ENCODE peak calls at places on chromosomes 5 and 9, in five cellular contexts. T is A172, Q is right cardiac atrium, V is iPS-NIHi11, W is colonic mucosa. E is an unnamed sample.

GRCh38 chr9:22363421-22363887 is 83.2 kb upstream of the DMRTA1 start:
- DNase-seq in T (no peak), Q (peak), V (no peak), W (no peak), E (no peak)

GRCh38 chr9:13141629-13142028 is 137.9 kb downstream of the MPDZ start:
- DNase-seq in T (no peak), Q (no peak), V (no peak), W (no peak), E (no peak)

GRCh38 chr9:2241461-2241874 is 226.3 kb downstream of the SMARCA2 start:
- DNase-seq in T (no peak), Q (peak), V (peak), W (peak), E (no peak)

GRCh38 chr5:143119301-143119769 is 284.2 kb downstream of the NR3C1 start:
- DNase-seq in T (no peak), Q (no peak), V (no peak), W (no peak), E (no peak)

GRCh38 chr5:111968459-111968858 is 211.5 kb upstream of the NREP start:
- DNase-seq in T (no peak), Q (no peak), V (no peak), W (no peak), E (no peak)

GRCh38 chr9:76162751-76163500 is 231.3 kb downstream of the RFK start:
- DNase-seq in T (no peak), Q (peak), V (no peak), W (no peak), E (no peak)

GRCh38 chr9:76049341-76049740 is 158.9 kb downstream of the PCSK5 start:
- DNase-seq in T (no peak), Q (no peak), V (no peak), W (peak), E (no peak)

GRCh38 chr9:84330246-84330645 is 10.3 kb downstream of the SLC28A3 start:
- DNase-seq in T (no peak), Q (no peak), V (no peak), W (no peak), E (no peak)

GRCh38 chr5:173721259-173722232 is 105.1 kb upstream of the BOD1 start:
- DNase-seq in T (no peak), Q (no peak), V (no peak), W (no peak), E (no peak)

GRCh38 chr5:145797336-145797735 is 37.8 kb downstream of the PRELID2 start:
- DNase-seq in T (peak), Q (no peak), V (no peak), W (no peak), E (no peak)

GRCh38 chr5:16140944-16141343 is 38.6 kb downstream of the MARCHF11 start:
- DNase-seq in T (peak), Q (no peak), V (no peak), W (no peak), E (no peak)

GRCh38 chr5:26470439-26470838 is 567.9 kb downstream of the CDH9 start:
- DNase-seq in T (no peak), Q (no peak), V (no peak), W (no peak), E (no peak)

GRCh38 chr5:40733439-40733838 is 22.3 kb downstream of the TTC33 start:
- DNase-seq in T (no peak), Q (no peak), V (no peak), W (no peak), E (no peak)

GRCh38 chr5:125823572-125823971 is 599.6 kb upstream of the GRAMD2B start:
- DNase-seq in T (peak), Q (no peak), V (no peak), W (no peak), E (no peak)

GRCh38 chr5:16585028-16585667 is 31.6 kb downstream of the RETREG1 start:
- DNase-seq in T (no peak), Q (no peak), V (peak), W (no peak), E (peak)

GRCh38 chr5:56211298-56211865 is 21.7 kb downstream of the ANKRD55 start:
- DNase-seq in T (peak), Q (peak), V (peak), W (no peak), E (peak)

GRCh38 chr9:134057751-134058701 is 9.8 kb downstream of the BRD3 start:
- DNase-seq in T (no peak), Q (no peak), V (peak), W (no peak), E (peak)

GRCh38 chr5:78795757-78796156 is 147.2 kb upstream of the LHFPL2 start:
- DNase-seq in T (no peak), Q (no peak), V (no peak), W (no peak), E (no peak)

GRCh38 chr9:121690316-121690715 is 38.9 kb downstream of the DAB2IP start:
- DNase-seq in T (peak), Q (no peak), V (no peak), W (no peak), E (no peak)

GRCh38 chr9:89436963-89437625 is 60.8 kb downstream of the SEMA4D start:
- DNase-seq in T (no peak), Q (no peak), V (no peak), W (peak), E (no peak)

GRCh38 chr5:139251281-139251687 is 42.3 kb upstream of the MATR3 start:
- DNase-seq in T (no peak), Q (no peak), V (no peak), W (peak), E (no peak)

GRCh38 chr5:168291281-168291960 is at the start of gene WWC1:
- DNase-seq in T (peak), Q (peak), V (peak), W (peak), E (peak)

GRCh38 chr5:139809331-139809810 is 13.8 kb downstream of the PSD2 start:
- DNase-seq in T (no peak), Q (no peak), V (no peak), W (no peak), E (no peak)

GRCh38 chr5:42571626-42571960 is 148.4 kb downstream of the GHR start:
- DNase-seq in T (no peak), Q (no peak), V (no peak), W (no peak), E (no peak)

GRCh38 chr9:98002808-98003207 is 19.7 kb downstream of the ANP32B start:
- DNase-seq in T (no peak), Q (no peak), V (no peak), W (no peak), E (no peak)

GRCh38 chr5:144030904-144031303 is 139.6 kb downstream of the YIPF5 start:
- DNase-seq in T (no peak), Q (no peak), V (no peak), W (no peak), E (no peak)

GRCh38 chr5:9125852-9126251 is 420.0 kb downstream of the SEMA5A start:
- DNase-seq in T (no peak), Q (no peak), V (no peak), W (no peak), E (no peak)

GRCh38 chr9:137308102-137308619 is 6.1 kb upstream of the NRARP start:
- DNase-seq in T (no peak), Q (no peak), V (peak), W (no peak), E (peak)

GRCh38 chr9:3794005-3794404 is 268.2 kb upstream of the RFX3 start:
- DNase-seq in T (no peak), Q (no peak), V (peak), W (no peak), E (no peak)

GRCh38 chr5:131671409-131671808 is 36.4 kb upstream of the RAPGEF6 start:
- DNase-seq in T (no peak), Q (no peak), V (no peak), W (no peak), E (no peak)

GRCh38 chr9:105389789-105390188 is 58.0 kb upstream of the FSD1L start:
- DNase-seq in T (no peak), Q (no peak), V (no peak), W (no peak), E (no peak)

GRCh38 chr9:33162721-33163311 is 4.3 kb downstream of the B4GALT1 start:
- DNase-seq in T (no peak), Q (peak), V (no peak), W (peak), E (no peak)

GRCh38 chr5:39606592-39606990 is 181.8 kb upstream of the DAB2 start:
- DNase-seq in T (no peak), Q (no peak), V (no peak), W (no peak), E (no peak)

GRCh38 chr9:121662896-121663580 is 11.6 kb downstream of the DAB2IP start:
- DNase-seq in T (no peak), Q (no peak), V (no peak), W (no peak), E (no peak)

GRCh38 chr9:117359910-117360309 is 54.9 kb downstream of the ASTN2 start:
- DNase-seq in T (no peak), Q (no peak), V (no peak), W (no peak), E (no peak)

GRCh38 chr5:32642276-32643002 is 57.1 kb downstream of the SUB1 start:
- DNase-seq in T (peak), Q (no peak), V (no peak), W (no peak), E (no peak)

GRCh38 chr9:128203024-128203841 is at the start of gene DNM1:
- DNase-seq in T (peak), Q (peak), V (peak), W (peak), E (peak)

GRCh38 chr9:114311571-114312512 is 11.1 kb upstream of the ORM1 start:
- DNase-seq in T (no peak), Q (no peak), V (no peak), W (peak), E (peak)

GRCh38 chr9:73523391-73523790 is 371.7 kb downstream of the ANXA1 start:
- DNase-seq in T (no peak), Q (no peak), V (no peak), W (no peak), E (no peak)

GRCh38 chr5:66498791-66499207 is 97.4 kb upstream of the MAST4 start:
- DNase-seq in T (peak), Q (peak), V (no peak), W (no peak), E (no peak)

E was measured in 8988T.